ENCODE peak calls at places on chromosomes 5 and 9, in ten cellular contexts. V, N, F, X, J, W, C, T, B and Q are unnamed samples.

GRCh38 chr9:14258840-14259239 is 55.1 kb downstream of the NFIB start:
- DNase-seq in B (no peak), X (no peak), W (peak; percentile 68), F (peak; percentile 59), C (no peak), V (no peak), J (no peak), T (peak; percentile 76), N (no peak), Q (no peak)

GRCh38 chr5:159133041-159133741 is 33.5 kb upstream of the EBF1 start:
- DNase-seq in T (peak; percentile 79), V (peak; percentile 58), N (no peak), B (no peak), W (peak; percentile 67), C (peak; percentile 64), X (no peak), F (peak; percentile 80), J (peak; percentile 39), Q (peak; percentile 71)

GRCh38 chr5:12204761-12205160 is 300.5 kb upstream of the CTNND2 start:
- DNase-seq in W (no peak), V (no peak), B (no peak), F (no peak), N (no peak), J (no peak), C (no peak), T (no peak), X (no peak), Q (no peak)

GRCh38 chr9:5621327-5621726 is 7.6 kb upstream of the RIC1 start:
- DNase-seq in W (peak; percentile 87), J (no peak), V (no peak), B (no peak), X (no peak), F (peak; percentile 90), T (peak; percentile 90), N (no peak), C (no peak), Q (peak; percentile 56)

GRCh38 chr9:135811796-135812195 is 95.5 kb downstream of the CAMSAP1 start:
- DNase-seq in N (no peak), F (no peak), J (no peak), B (no peak), T (no peak), X (no peak), W (peak; percentile 5), C (no peak), V (no peak), Q (no peak)

GRCh38 chr5:61275841-61276240 is 56.2 kb upstream of the ZSWIM6 start:
- DNase-seq in V (no peak), W (peak; percentile 82), J (no peak), T (peak; percentile 58), B (no peak), C (peak; percentile 67), F (peak; percentile 80), X (no peak), N (peak; percentile 80), Q (peak; percentile 59)

GRCh38 chr5:55993013-55993412 is 1.8 kb downstream of the IL6ST start:
- DNase-seq in F (peak; percentile 23), W (peak; percentile 48), J (peak; percentile 11), T (peak; percentile 46), X (peak; percentile 43), V (no peak), B (no peak), N (no peak), C (no peak), Q (no peak)

GRCh38 chr9:105507096-105507495 is 50.8 kb upstream of the FKTN start:
- DNase-seq in V (no peak), T (no peak), J (no peak), N (no peak), X (no peak), B (no peak), C (no peak), F (no peak), W (no peak), Q (no peak)

GRCh38 chr5:77546-77945 is 14.4 kb upstream of the PLEKHG4B start:
- DNase-seq in N (no peak), J (no peak), T (no peak), V (no peak), F (no peak), B (no peak), X (no peak), W (no peak), C (no peak), Q (no peak)

GRCh38 chr5:77957-78804 is 13.8 kb upstream of the PLEKHG4B start:
- DNase-seq in V (no peak), X (no peak), C (no peak), J (peak; percentile 75), T (peak; percentile 69), W (peak; percentile 24), B (peak; percentile 37), F (peak; percentile 69), N (no peak), Q (peak; percentile 28)

GRCh38 chr5:79821-80220 is 12.1 kb upstream of the PLEKHG4B start:
- DNase-seq in N (no peak), J (no peak), T (no peak), B (no peak), F (no peak), V (no peak), X (no peak), C (no peak), W (no peak), Q (no peak)

GRCh38 chr5:79263-79662 is 12.7 kb upstream of the PLEKHG4B start:
- DNase-seq in T (no peak), N (no peak), X (no peak), C (no peak), W (no peak), V (no peak), J (no peak), B (no peak), F (no peak), Q (no peak)

GRCh38 chr5:78805-79149 is 13.2 kb upstream of the PLEKHG4B start:
- DNase-seq in N (no peak), J (no peak), T (no peak), B (no peak), F (no peak), C (no peak), W (no peak), X (no peak), V (no peak), Q (no peak)
- TF ChIP-seq CTCF in N (no peak), J (no peak), T (no peak), B (no peak), F (no peak), C (no peak), W (no peak), X (peak; percentile 4), V (no peak), Q (peak; percentile 43)

GRCh38 chr9:113580954-113581311 is 117.4 kb downstream of the RGS3 start:
- DNase-seq in T (no peak), F (no peak), N (no peak), C (no peak), X (no peak), V (no peak), J (no peak), B (no peak), W (no peak), Q (no peak)

GRCh38 chr9:113583511-113584470 is 120.3 kb downstream of the RGS3 start:
- DNase-seq in V (no peak), W (no peak), C (no peak), T (no peak), F (no peak), X (no peak), J (no peak), N (peak; percentile 64), B (peak; percentile 67), Q (no peak)

GRCh38 chr9:113580041-113580953 is 116.8 kb downstream of the RGS3 start:
- DNase-seq in F (peak; percentile 90), V (no peak), B (peak; percentile 93), N (peak; percentile 84), W (peak; percentile 35), X (no peak), T (peak; percentile 89), C (peak; percentile 84), J (no peak), Q (no peak)

GRCh38 chr9:113582698-113583200 is 119.2 kb downstream of the RGS3 start:
- DNase-seq in F (no peak), N (no peak), C (no peak), X (no peak), J (no peak), W (no peak), B (no peak), V (no peak), T (peak; percentile 55), Q (no peak)

DNA sequence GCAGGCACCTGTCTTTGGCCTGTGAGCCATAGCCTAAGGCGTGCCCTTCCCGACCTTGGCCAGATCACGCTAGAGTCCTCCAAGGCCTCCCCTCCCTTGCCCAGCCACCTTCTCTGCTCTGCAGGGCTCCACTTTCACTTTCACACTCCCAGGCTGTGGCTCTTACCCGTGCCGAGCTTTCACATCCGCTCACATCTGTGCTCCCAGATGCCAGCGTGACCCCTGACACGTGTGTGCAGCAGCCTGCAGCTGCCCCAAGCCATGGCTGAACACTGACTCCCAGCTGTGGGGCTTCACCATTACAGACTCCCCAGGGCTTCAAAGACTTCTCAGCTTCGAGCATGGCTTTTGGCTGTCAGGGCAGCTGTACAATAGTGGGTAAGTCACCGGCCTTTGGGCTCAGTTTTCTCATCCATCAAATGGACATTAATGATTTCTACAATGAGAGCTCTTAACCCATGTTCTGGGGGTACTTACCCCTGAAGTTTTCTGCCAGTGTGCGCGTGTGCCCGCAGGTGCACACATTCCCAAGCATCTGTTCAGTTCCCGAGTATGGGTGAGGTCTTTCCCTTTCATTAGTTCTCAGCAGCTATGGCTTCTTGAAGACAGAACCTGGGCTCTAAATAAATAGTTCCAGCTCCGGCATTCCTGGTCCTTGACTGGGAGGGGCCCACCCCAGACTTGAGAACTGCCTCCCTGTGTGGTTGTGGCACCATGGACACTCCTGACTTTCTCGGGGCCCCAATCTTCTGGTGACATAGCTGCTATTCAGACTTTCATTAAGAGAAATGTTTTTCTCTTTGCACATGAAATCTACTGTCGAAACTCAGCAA is 118.6 kb downstream of the RGS3 start:
- DNase-seq in J (no peak), N (peak; percentile 91), T (no peak), V (peak; percentile 91), C (peak; percentile 83), F (peak; percentile 14), B (peak; percentile 82), X (peak; percentile 33), W (peak; percentile 84), Q (peak; percentile 34)
- TF ChIP-seq CTCF in J (no peak), N (peak; percentile 19), T (no peak), V (peak; percentile 46), C (peak; percentile 68), F (no peak), B (no peak), X (no peak), W (peak; percentile 47), Q (peak; percentile 47)

GRCh38 chr9:3650994-3651622 is 125.3 kb upstream of the RFX3 start:
- DNase-seq in N (no peak), F (no peak), W (no peak), X (no peak), T (no peak), B (no peak), C (no peak), J (no peak), V (no peak), Q (no peak)

GRCh38 chr9:3648266-3648665 is 122.5 kb upstream of the RFX3 start:
- DNase-seq in J (no peak), W (no peak), B (no peak), C (no peak), V (no peak), N (no peak), X (no peak), F (no peak), T (no peak), Q (no peak)

GRCh38 chr9:3646226-3646625 is 120.4 kb upstream of the RFX3 start:
- DNase-seq in W (no peak), F (no peak), N (no peak), J (no peak), T (no peak), V (no peak), X (no peak), C (no peak), B (no peak), Q (no peak)

GRCh38 chr9:3648722-3649121 is 122.9 kb upstream of the RFX3 start:
- DNase-seq in F (no peak), B (no peak), X (no peak), J (no peak), N (no peak), W (no peak), V (no peak), C (no peak), T (no peak), Q (no peak)

GRCh38 chr9:3647652-3648051 is 121.9 kb upstream of the RFX3 start:
- DNase-seq in V (no peak), X (no peak), N (no peak), C (no peak), T (no peak), B (no peak), F (no peak), W (no peak), J (no peak), Q (no peak)
- TF ChIP-seq CTCF in V (no peak), X (no peak), N (no peak), C (no peak), T (no peak), B (no peak), F (no peak), W (no peak), J (no peak), Q (no peak)

GRCh38 chr5:39079147-39079546 is 4.9 kb upstream of the RICTOR start:
- DNase-seq in W (no peak), C (no peak), F (no peak), T (no peak), V (no peak), B (no peak), N (no peak), J (no peak), X (no peak), Q (no peak)
- TF ChIP-seq CTCF in W (no peak), C (no peak), F (no peak), T (no peak), V (no peak), B (no peak), N (no peak), J (no peak), X (no peak), Q (no peak)